ENCODE peak calls at places on chromosomes 7 and 10, in ten cellular contexts. One of them, this sample, is unnamed.

GRCh38 chr7:2106506-2106905 is 126.2 kb downstream of the MAD1L1 start:
- DNase-seq in body of pancreas: no peak
- DNase-seq in sigmoid colon: no peak
- DNase-seq in heart left ventricle: no peak
- DNase-seq in prostate gland: no peak
- DNase-seq in GM12878: no peak
- DNase-seq in stomach: no peak
- DNase-seq in IMR-90: no peak
- DNase-seq in transverse colon: no peak
- DNase-seq in NB4: no peak
- DNase-seq in this sample: no peak

GRCh38 chr7:67462781-67463191 is 466.2 kb downstream of the TYW1 start:
- DNase-seq in body of pancreas: peak; percentile 9
- DNase-seq in sigmoid colon: peak; percentile 92
- DNase-seq in heart left ventricle: no peak
- DNase-seq in prostate gland: peak; percentile 67
- DNase-seq in GM12878: no peak
- DNase-seq in stomach: no peak
- DNase-seq in IMR-90: no peak
- DNase-seq in transverse colon: peak; percentile 34
- DNase-seq in NB4: no peak
- DNase-seq in this sample: no peak

GRCh38 chr7:86600506-86601290 is 43.0 kb upstream of the GRM3 start:
- DNase-seq in body of pancreas: no peak
- DNase-seq in sigmoid colon: no peak
- DNase-seq in heart left ventricle: no peak
- DNase-seq in prostate gland: no peak
- DNase-seq in GM12878: no peak
- DNase-seq in stomach: no peak
- DNase-seq in IMR-90: no peak
- DNase-seq in transverse colon: no peak
- DNase-seq in NB4: no peak
- DNase-seq in this sample: no peak

GRCh38 chr10:102473445-102474331 is 22.3 kb upstream of the C10orf95 start:
- DNase-seq in body of pancreas: no peak
- DNase-seq in sigmoid colon: no peak
- DNase-seq in heart left ventricle: no peak
- DNase-seq in prostate gland: no peak
- DNase-seq in GM12878: no peak
- DNase-seq in stomach: no peak
- DNase-seq in IMR-90: no peak
- DNase-seq in transverse colon: no peak
- DNase-seq in NB4: no peak
- DNase-seq in this sample: no peak

GRCh38 chr10:61135276-61135721 is 191.3 kb upstream of the RHOBTB1 start:
- DNase-seq in body of pancreas: peak; percentile 10
- DNase-seq in sigmoid colon: no peak
- DNase-seq in heart left ventricle: no peak
- DNase-seq in prostate gland: no peak
- DNase-seq in GM12878: peak; percentile 49
- DNase-seq in stomach: no peak
- DNase-seq in IMR-90: no peak
- DNase-seq in transverse colon: no peak
- DNase-seq in NB4: no peak
- DNase-seq in this sample: no peak

GRCh38 chr7:133197972-133198544 is 54.8 kb upstream of the EXOC4 start:
- DNase-seq in body of pancreas: no peak
- DNase-seq in sigmoid colon: no peak
- DNase-seq in heart left ventricle: no peak
- DNase-seq in prostate gland: no peak
- DNase-seq in GM12878: no peak
- DNase-seq in stomach: no peak
- DNase-seq in IMR-90: no peak
- DNase-seq in transverse colon: no peak
- DNase-seq in NB4: no peak
- DNase-seq in this sample: no peak

GRCh38 chr7:156232931-156233705 is 407.5 kb upstream of the RNF32 start:
- DNase-seq in body of pancreas: no peak
- DNase-seq in sigmoid colon: no peak
- DNase-seq in heart left ventricle: no peak
- DNase-seq in prostate gland: no peak
- DNase-seq in GM12878: no peak
- DNase-seq in stomach: no peak
- DNase-seq in IMR-90: no peak
- DNase-seq in transverse colon: no peak
- DNase-seq in NB4: no peak
- DNase-seq in this sample: no peak

GRCh38 chr7:36658603-36659516 is 65.4 kb downstream of the AOAH start:
- DNase-seq in body of pancreas: peak; percentile 36
- DNase-seq in sigmoid colon: no peak
- DNase-seq in heart left ventricle: no peak
- DNase-seq in prostate gland: no peak
- DNase-seq in GM12878: no peak
- DNase-seq in stomach: no peak
- DNase-seq in IMR-90: peak; percentile 94
- DNase-seq in transverse colon: no peak
- DNase-seq in NB4: peak; percentile 53
- DNase-seq in this sample: peak; percentile 60

GRCh38 chr7:30682131-30683083 is at the start of gene CRHR2:
- DNase-seq in body of pancreas: peak; percentile 51
- DNase-seq in sigmoid colon: no peak
- DNase-seq in heart left ventricle: no peak
- DNase-seq in prostate gland: no peak
- DNase-seq in GM12878: no peak
- DNase-seq in stomach: no peak
- DNase-seq in IMR-90: no peak
- DNase-seq in transverse colon: no peak
- DNase-seq in NB4: no peak
- DNase-seq in this sample: no peak

GRCh38 chr7:92785923-92786322 is 50.5 kb downstream of the CDK6 start:
- DNase-seq in body of pancreas: no peak
- DNase-seq in sigmoid colon: peak; percentile 70
- DNase-seq in heart left ventricle: no peak
- DNase-seq in prostate gland: no peak
- DNase-seq in GM12878: no peak
- DNase-seq in stomach: no peak
- DNase-seq in IMR-90: peak; percentile 71
- DNase-seq in transverse colon: no peak
- DNase-seq in NB4: no peak
- DNase-seq in this sample: no peak

GRCh38 chr7:94654764-94655561 is 970 bp downstream of the SGCE start:
- DNase-seq in body of pancreas: peak; percentile 27
- DNase-seq in sigmoid colon: peak; percentile 72
- DNase-seq in heart left ventricle: peak; percentile 31
- DNase-seq in prostate gland: no peak
- DNase-seq in GM12878: no peak
- DNase-seq in stomach: no peak
- DNase-seq in IMR-90: peak; percentile 48
- DNase-seq in transverse colon: no peak
- DNase-seq in NB4: no peak
- DNase-seq in this sample: no peak

GRCh38 chr7:94656658-94656924 is 658 bp upstream of the SGCE start:
- DNase-seq in body of pancreas: no peak
- DNase-seq in sigmoid colon: no peak
- DNase-seq in heart left ventricle: no peak
- DNase-seq in prostate gland: no peak
- DNase-seq in GM12878: no peak
- DNase-seq in stomach: no peak
- DNase-seq in IMR-90: no peak
- DNase-seq in transverse colon: no peak
- DNase-seq in NB4: no peak
- DNase-seq in this sample: no peak

GRCh38 chr7:94656925-94657731 is 1.2 kb upstream of the SGCE start:
- DNase-seq in body of pancreas: no peak
- DNase-seq in sigmoid colon: no peak
- DNase-seq in heart left ventricle: no peak
- DNase-seq in prostate gland: no peak
- DNase-seq in GM12878: no peak
- DNase-seq in stomach: no peak
- DNase-seq in IMR-90: peak; percentile 40
- DNase-seq in transverse colon: no peak
- DNase-seq in NB4: peak; percentile 8
- DNase-seq in this sample: peak; percentile 53

GRCh38 chr7:94655562-94655883 is 410 bp downstream of the SGCE start:
- DNase-seq in body of pancreas: peak; percentile 15
- DNase-seq in sigmoid colon: peak; percentile 66
- DNase-seq in heart left ventricle: peak; percentile 29
- DNase-seq in prostate gland: no peak
- DNase-seq in GM12878: no peak
- DNase-seq in stomach: no peak
- DNase-seq in IMR-90: no peak
- DNase-seq in transverse colon: no peak
- DNase-seq in NB4: no peak
- DNase-seq in this sample: no peak

DNA sequence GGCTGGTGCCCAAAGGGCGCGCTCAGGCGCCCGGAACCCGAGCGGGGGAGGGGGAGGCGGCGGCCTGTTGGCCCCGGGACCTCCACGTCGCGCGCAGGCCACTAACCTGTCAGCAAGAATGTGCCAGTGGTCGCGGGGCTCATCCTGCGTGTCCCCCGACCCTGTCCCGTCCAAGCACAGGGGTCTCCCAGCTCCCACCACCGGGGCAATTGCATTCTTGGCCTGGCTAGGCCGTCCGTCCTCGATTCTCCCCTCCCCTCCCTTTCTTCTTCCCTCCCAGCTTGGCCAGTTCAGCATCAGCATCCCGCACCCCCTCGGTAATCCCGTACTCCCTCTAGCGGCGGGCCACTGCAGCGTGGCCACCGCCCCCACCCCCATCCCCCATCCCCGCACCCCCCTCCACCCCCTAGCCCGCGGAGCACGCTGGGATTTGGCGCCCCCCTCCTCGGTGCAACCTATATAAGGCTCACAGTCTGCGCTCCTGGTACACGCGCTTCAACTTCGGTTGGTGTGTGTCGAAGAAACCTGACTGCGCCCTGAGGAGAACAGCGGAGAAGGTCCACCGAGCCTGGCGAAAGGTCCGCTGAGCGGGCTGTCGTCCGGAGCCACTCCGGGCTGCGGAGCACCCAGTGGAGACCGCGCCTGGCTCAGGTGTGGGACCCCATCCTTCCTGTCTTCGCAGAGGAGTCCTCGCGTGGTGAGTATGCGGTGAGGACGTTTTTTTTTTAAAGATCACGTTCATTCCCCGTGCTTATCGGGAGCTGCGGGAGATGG is at the start of gene SGCE:
- DNase-seq in body of pancreas: peak; percentile 70
- DNase-seq in sigmoid colon: peak; percentile 92
- DNase-seq in heart left ventricle: peak; percentile 70
- DNase-seq in prostate gland: peak; percentile 67
- DNase-seq in GM12878: peak; percentile 28
- DNase-seq in stomach: peak; percentile 51
- DNase-seq in IMR-90: peak; percentile 71
- DNase-seq in transverse colon: peak; percentile 64
- DNase-seq in NB4: peak; percentile 32
- DNase-seq in this sample: peak; percentile 59
- TF ChIP-seq POLR2A in body of pancreas: peak; percentile 16
- TF ChIP-seq POLR2A in sigmoid colon: no peak
- TF ChIP-seq POLR2A in heart left ventricle: no peak
- TF ChIP-seq POLR2A in prostate gland: no peak
- TF ChIP-seq POLR2A in GM12878: peak; percentile 99
- TF ChIP-seq POLR2A in stomach: no peak
- TF ChIP-seq POLR2A in IMR-90: peak; percentile 70
- TF ChIP-seq POLR2A in transverse colon: no peak
- TF ChIP-seq POLR2A in NB4: no peak
- TF ChIP-seq POLR2A in this sample: no peak

GRCh38 chr10:42476101-42476500 is 162.3 kb downstream of the ZNF33B start:
- DNase-seq in body of pancreas: no peak
- DNase-seq in sigmoid colon: no peak
- DNase-seq in heart left ventricle: no peak
- DNase-seq in prostate gland: no peak
- DNase-seq in GM12878: no peak
- DNase-seq in stomach: no peak
- DNase-seq in IMR-90: no peak
- DNase-seq in transverse colon: no peak
- DNase-seq in NB4: no peak
- DNase-seq in this sample: no peak
- H3K4me3 ChIP-seq in body of pancreas: no peak overlapping the region
- H3K4me3 ChIP-seq in sigmoid colon: peak overlapping the region; percentile 5
- H3K4me3 ChIP-seq in heart left ventricle: peak overlapping the region; percentile 15
- H3K4me3 ChIP-seq in prostate gland: no peak overlapping the region
- H3K4me3 ChIP-seq in GM12878: no peak overlapping the region
- H3K4me3 ChIP-seq in stomach: peak overlapping the region; percentile 22
- H3K4me3 ChIP-seq in IMR-90: peak overlapping the region; percentile 59
- H3K4me3 ChIP-seq in transverse colon: no peak overlapping the region
- H3K4me3 ChIP-seq in NB4: no peak overlapping the region
- H3K4me3 ChIP-seq in this sample: no peak overlapping the region

DNA sequence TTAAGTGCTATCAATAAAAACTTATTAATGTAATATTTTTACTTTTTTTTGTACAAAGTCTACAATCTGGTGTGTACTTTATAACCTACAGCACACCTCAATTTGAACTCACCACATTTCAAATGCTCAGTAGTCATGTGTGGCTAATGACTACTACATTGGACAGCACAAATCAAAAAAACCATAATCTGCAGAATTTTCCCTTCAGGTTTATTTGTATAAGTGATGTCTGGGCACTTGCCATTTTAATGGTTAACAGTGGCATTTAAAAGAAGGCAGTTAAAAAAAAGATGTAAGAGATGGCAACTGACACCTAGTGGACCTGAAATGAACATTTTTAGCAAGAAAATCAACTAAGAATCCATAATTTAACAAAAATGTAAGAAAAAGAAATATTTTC is 124.6 kb upstream of the NRBF2 start:
- DNase-seq in body of pancreas: no peak
- DNase-seq in sigmoid colon: no peak
- DNase-seq in heart left ventricle: no peak
- DNase-seq in prostate gland: no peak
- DNase-seq in GM12878: no peak
- DNase-seq in stomach: no peak
- DNase-seq in IMR-90: no peak
- DNase-seq in transverse colon: no peak
- DNase-seq in NB4: peak; percentile 9
- DNase-seq in this sample: no peak
- TF ChIP-seq CTCF in body of pancreas: no peak
- TF ChIP-seq CTCF in sigmoid colon: no peak
- TF ChIP-seq CTCF in heart left ventricle: no peak
- TF ChIP-seq CTCF in prostate gland: no peak
- TF ChIP-seq CTCF in GM12878: no peak
- TF ChIP-seq CTCF in stomach: no peak
- TF ChIP-seq CTCF in IMR-90: no peak
- TF ChIP-seq CTCF in transverse colon: no peak
- TF ChIP-seq CTCF in NB4: no peak
- TF ChIP-seq CTCF in this sample: no peak

DNA sequence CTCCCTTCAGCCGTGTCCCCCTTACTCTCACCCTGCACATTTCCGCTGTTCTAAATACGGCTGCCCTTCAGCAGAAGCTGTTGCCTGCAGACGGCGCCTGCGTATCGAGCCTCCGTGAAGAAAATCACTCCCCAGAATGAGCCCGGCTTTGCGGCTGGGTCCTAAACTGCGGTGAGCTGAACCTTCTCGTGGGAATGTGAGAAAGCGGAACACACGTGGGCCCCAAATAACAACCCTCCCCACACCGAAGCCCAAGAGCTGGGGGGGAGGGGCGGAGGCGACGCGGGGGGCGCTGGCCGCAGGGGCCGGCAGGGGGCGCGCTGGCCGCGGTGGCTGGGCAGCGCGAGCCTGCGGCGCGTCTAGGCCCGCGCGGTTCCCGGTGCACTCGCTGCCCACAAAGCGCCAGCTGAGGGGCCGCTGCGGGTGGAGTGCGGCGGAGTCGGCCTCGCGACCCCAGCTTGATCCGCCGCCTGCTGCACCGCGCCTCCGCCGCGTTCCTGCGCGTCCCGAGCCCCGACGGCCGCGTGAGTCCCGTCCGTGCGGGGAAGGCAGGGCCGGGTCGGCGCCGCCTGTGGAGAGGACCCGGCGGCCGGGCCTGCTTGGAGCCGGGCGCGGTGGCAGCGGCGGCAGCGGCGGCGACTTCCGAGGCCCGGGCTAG is at the start of gene ZNF398:
- DNase-seq in body of pancreas: peak; percentile 80
- DNase-seq in sigmoid colon: peak; percentile 77
- DNase-seq in heart left ventricle: peak; percentile 79
- DNase-seq in prostate gland: peak; percentile 59
- DNase-seq in GM12878: peak; percentile 69
- DNase-seq in stomach: peak; percentile 75
- DNase-seq in IMR-90: peak; percentile 77
- DNase-seq in transverse colon: peak; percentile 79
- DNase-seq in NB4: peak; percentile 91
- DNase-seq in this sample: peak; percentile 84
- TF ChIP-seq POLR2A in body of pancreas: peak; percentile 50
- TF ChIP-seq POLR2A in sigmoid colon: no peak
- TF ChIP-seq POLR2A in heart left ventricle: no peak
- TF ChIP-seq POLR2A in prostate gland: peak; percentile 34
- TF ChIP-seq POLR2A in GM12878: peak; percentile 86
- TF ChIP-seq POLR2A in stomach: no peak
- TF ChIP-seq POLR2A in IMR-90: peak; percentile 65
- TF ChIP-seq POLR2A in transverse colon: peak; percentile 11
- TF ChIP-seq POLR2A in NB4: peak; percentile 73
- TF ChIP-seq POLR2A in this sample: no peak